ENCODE peak calls at places on chromosome 10, in six cellular contexts. L, F, O, Z, P and G are unnamed samples.

GRCh38 chr10:132112611-132113010 is 46.9 kb downstream of the JAKMIP3 start:
- DNase-seq in F (no peak), P (peak), L (no peak), O (no peak), Z (no peak), G (no peak)

GRCh38 chr10:101140084-101140949 is 9.2 kb downstream of the TLX1 start:
- DNase-seq in F (no peak), O (no peak), Z (no peak), P (no peak), L (no peak), G (no peak)

GRCh38 chr10:22391605-22392004 is 46.3 kb downstream of the SPAG6 start:
- DNase-seq in F (no peak), Z (no peak), P (no peak), L (no peak), O (no peak), G (no peak)

GRCh38 chr10:61197022-61197421 is 253.0 kb upstream of the RHOBTB1 start:
- DNase-seq in P (no peak), O (no peak), L (no peak), Z (no peak), F (no peak), G (no peak)

GRCh38 chr10:43998021-43998809 is 349.5 kb upstream of the ZNF32 start:
- DNase-seq in Z (no peak), L (no peak), O (no peak), F (peak), P (no peak), G (no peak)

GRCh38 chr10:97154789-97155188 is 31.0 kb downstream of the SLIT1 start:
- DNase-seq in P (no peak), F (no peak), O (no peak), Z (no peak), L (no peak), G (no peak)

GRCh38 chr10:119029613-119030420 is at the start of gene NANOS1:
- DNase-seq in L (peak), P (no peak), O (no peak), Z (no peak), F (no peak), G (peak)

GRCh38 chr10:133177380-133178157 is 17.6 kb downstream of the KNDC1 start:
- DNase-seq in L (no peak), P (no peak), Z (no peak), F (no peak), O (no peak), G (no peak)

GRCh38 chr10:23535381-23535780 is 96.5 kb downstream of the OTUD1 start:
- DNase-seq in F (no peak), P (no peak), L (no peak), O (no peak), Z (no peak), G (no peak)

GRCh38 chr10:110547139-110547761 is 20.2 kb upstream of the SMC3 start:
- DNase-seq in O (no peak), Z (no peak), F (peak), L (no peak), P (no peak), G (no peak)

GRCh38 chr10:29991382-29991781 is 68.0 kb downstream of the JCAD start:
- DNase-seq in Z (no peak), L (no peak), O (no peak), F (no peak), P (no peak), G (no peak)

GRCh38 chr10:98513704-98514103 is 67.0 kb upstream of the HPS1 start:
- DNase-seq in L (no peak), P (no peak), O (no peak), Z (no peak), F (no peak), G (no peak)

GRCh38 chr10:80454526-80455460 is 683 bp downstream of the TSPAN14 start:
- DNase-seq in Z (peak), P (peak), F (peak), O (no peak), L (peak), G (peak)

GRCh38 chr10:49646256-49646870 is 32.5 kb downstream of the CHAT start:
- DNase-seq in P (no peak), F (no peak), L (peak), O (no peak), Z (no peak), G (no peak)

GRCh38 chr10:31961675-31962074 is 33.0 kb upstream of the ARHGAP12 start:
- DNase-seq in Z (no peak), L (no peak), P (no peak), F (peak), O (no peak), G (no peak)

GRCh38 chr10:133318494-133319127 is 9.9 kb downstream of the ZNF511 start:
- DNase-seq in Z (peak), F (peak), L (peak), P (peak), O (no peak), G (peak)

GRCh38 chr10:97333601-97334369 is 744 bp downstream of the FRAT2 start:
- DNase-seq in L (peak), Z (peak), O (no peak), F (peak), P (peak), G (peak)

GRCh38 chr10:110617455-110618162 is 26.5 kb upstream of the RBM20 start:
- DNase-seq in P (no peak), F (no peak), Z (no peak), O (no peak), L (no peak), G (no peak)

GRCh38 chr10:51651063-51651462 is 48.3 kb downstream of the CSTF2T start:
- DNase-seq in L (no peak), F (peak), P (no peak), Z (no peak), O (no peak), G (no peak)

GRCh38 chr10:103894454-103894853 is 23.5 kb downstream of the STN1 start:
- DNase-seq in F (peak), O (no peak), Z (peak), L (no peak), P (no peak), G (no peak)

GRCh38 chr10:64067859-64068258 is 546.7 kb downstream of the REEP3 start:
- DNase-seq in L (no peak), P (no peak), O (no peak), F (no peak), Z (no peak), G (no peak)

GRCh38 chr10:97074256-97075145 is 111.3 kb downstream of the SLIT1 start:
- DNase-seq in F (no peak), O (no peak), Z (no peak), L (no peak), P (no peak), G (no peak)

GRCh38 chr10:86180861-86181260 is 185.7 kb downstream of the GRID1 start:
- DNase-seq in F (no peak), L (no peak), Z (no peak), O (no peak), P (no peak), G (no peak)

GRCh38 chr10:23079700-23080099 is 15.7 kb upstream of the MSRB2 start:
- DNase-seq in L (no peak), F (no peak), Z (no peak), O (no peak), P (no peak), G (no peak)

GRCh38 chr10:15856328-15857000 is 3.8 kb downstream of the MINDY3 start:
- DNase-seq in O (peak), P (no peak), Z (no peak), L (no peak), F (no peak), G (no peak)

GRCh38 chr10:778626-779330 is 89.3 kb upstream of the DIP2C start:
- DNase-seq in O (no peak), P (no peak), Z (no peak), F (no peak), L (peak), G (no peak)

GRCh38 chr10:18214692-18215563 is 74.7 kb downstream of the CACNB2 start:
- DNase-seq in Z (peak), L (peak), O (no peak), P (no peak), F (peak), G (peak)

GRCh38 chr10:95841711-95842498 is 65.9 kb upstream of the CC2D2B start:
- DNase-seq in L (peak), O (peak), Z (peak), F (peak), P (no peak), G (peak)

GRCh38 chr10:29619273-29619672 is 15.5 kb downstream of the SVIL start:
- DNase-seq in P (no peak), L (no peak), Z (no peak), F (peak), O (no peak), G (no peak)

GRCh38 chr10:106711313-106711906 is 453.1 kb downstream of the SORCS1 start:
- DNase-seq in Z (peak), L (peak), F (peak), O (peak), P (peak), G (peak)

GRCh38 chr10:61959814-61960213 is 58.3 kb downstream of the ARID5B start:
- DNase-seq in O (no peak), F (no peak), Z (no peak), L (no peak), P (no peak), G (no peak)

GRCh38 chr10:71963756-71964668 is at the start of gene CHST3:
- DNase-seq in L (peak), F (peak), P (peak), Z (peak), O (no peak), G (peak)

DNA sequence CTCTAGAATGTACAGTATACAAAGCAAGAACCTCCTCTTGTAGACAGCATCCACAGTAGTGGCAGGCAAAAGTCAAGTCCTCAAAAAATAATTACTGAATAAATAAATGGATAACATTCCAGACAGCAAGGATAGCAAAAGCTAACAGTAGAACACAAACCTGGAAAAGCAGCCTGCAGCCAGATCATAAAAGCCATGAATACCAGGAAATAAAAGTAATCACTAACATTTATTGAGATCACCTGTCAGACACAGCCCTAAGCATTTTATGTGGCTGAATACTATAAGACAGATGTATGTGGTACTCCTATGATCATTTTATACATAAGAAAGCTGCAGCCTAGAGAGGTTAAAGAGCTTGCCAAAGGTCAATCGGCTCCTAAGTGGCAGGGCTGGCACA is 34.0 kb downstream of the CUL2 start:
- DNase-seq in P (no peak), F (no peak), L (no peak), Z (no peak), O (peak), G (no peak)
- TF ChIP-seq CTCF in P (no peak), F (no peak), L (no peak), Z (no peak), O (no peak), G (no peak)

GRCh38 chr10:117536359-117536861 is 6.1 kb upstream of the EMX2 start:
- DNase-seq in P (no peak), Z (no peak), O (no peak), L (peak), F (no peak), G (no peak)

GRCh38 chr10:117536862-117537435 is 5.6 kb upstream of the EMX2 start:
- DNase-seq in P (no peak), F (no peak), L (peak), Z (no peak), O (no peak), G (peak)

GRCh38 chr10:117535752-117536358 is 6.7 kb upstream of the EMX2 start:
- DNase-seq in F (no peak), O (no peak), P (no peak), L (no peak), Z (no peak), G (no peak)

GRCh38 chr10:117537904-117538524 is 4.5 kb upstream of the EMX2 start:
- DNase-seq in Z (no peak), P (no peak), O (no peak), F (no peak), L (no peak), G (no peak)

DNA sequence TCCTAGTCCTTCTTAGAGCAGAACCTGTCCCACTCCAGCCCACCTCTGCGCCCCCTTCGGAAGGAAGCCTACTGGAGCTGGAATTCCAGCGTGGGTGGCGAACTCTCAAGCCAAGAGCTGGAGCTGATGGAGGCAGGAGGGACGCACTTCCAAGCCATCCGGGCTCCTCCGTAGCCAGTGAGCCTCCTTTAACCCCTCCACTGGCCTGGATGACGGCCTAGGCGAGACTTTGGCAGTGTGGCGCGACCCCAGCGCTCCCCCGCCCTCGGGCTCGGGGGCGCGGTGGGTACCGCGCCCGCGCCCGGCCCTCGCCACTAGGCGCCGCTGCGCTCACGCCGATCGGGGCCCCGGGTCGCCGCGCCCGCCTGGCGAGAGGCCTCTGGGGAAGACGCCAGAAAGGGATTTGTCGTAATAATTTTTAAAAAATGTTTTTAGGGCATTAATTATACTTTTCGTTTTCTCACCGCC is 5.1 kb upstream of the EMX2 start:
- DNase-seq in O (no peak), F (no peak), P (no peak), L (peak), Z (no peak), G (peak)
- TF ChIP-seq CTCF in O (peak), F (no peak), P (peak), L (peak), Z (peak), G (peak)

DNA sequence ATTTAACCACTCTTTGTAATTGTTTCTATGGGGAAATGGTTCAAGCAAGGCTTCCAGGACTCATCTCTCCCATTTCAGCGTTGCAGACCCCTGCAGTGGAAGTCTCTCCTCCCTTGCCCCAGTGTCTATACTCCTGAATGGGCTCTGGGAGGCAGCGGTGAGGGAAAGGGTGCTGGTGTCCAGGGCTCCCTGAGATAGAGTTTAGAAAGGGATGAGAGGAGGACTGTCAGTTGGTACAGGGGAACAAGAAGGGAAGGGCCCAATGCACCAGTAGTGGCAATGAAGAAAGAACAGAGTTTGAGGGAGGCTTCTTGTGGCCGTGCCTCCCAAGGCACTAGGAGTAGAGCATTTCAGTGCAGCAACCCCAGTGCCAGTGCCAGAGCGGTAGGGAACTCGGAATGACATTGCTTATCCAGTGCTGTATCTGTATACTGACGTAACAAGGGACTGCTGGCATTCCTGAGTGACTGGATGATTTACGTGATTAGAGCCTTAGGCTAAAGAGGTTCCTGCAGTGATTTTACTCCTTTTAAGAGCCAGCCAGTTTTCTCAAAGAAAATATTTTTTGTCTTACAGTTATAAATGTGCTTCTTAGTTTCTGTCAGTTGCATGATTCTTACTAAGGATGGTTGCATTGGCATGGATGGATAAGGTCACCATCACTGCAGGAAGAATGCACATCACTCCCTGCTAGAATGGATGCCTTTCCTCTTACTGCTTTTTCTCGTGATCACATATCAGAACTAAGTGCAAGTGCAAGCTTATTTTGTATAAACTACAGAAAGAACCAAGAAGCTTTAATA is 28.0 kb downstream of the PRPF18 start:
- DNase-seq in P (no peak), O (peak), Z (no peak), F (peak), L (peak), G (no peak)
- TF ChIP-seq CTCF in P (no peak), O (peak), Z (no peak), F (no peak), L (no peak), G (no peak)

DNA sequence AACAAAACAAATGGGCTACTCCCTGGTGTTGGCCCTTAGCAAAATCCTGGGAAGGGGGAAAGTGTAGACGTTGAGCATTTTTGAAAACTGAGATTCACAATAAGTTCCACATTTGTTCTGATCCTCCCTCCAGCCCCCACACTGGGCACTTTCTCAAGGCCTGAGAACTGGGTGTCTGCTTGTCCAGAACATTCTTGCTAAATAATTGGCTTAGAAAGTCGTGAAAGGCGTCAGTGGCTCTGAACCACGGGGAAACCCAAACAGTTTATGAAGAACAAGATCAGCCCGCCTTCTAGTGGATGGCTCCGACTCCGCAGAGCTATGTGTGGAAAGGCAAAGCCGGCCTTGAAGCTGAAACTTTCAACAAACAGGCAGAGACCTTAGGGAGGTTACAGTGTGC is 370.1 kb downstream of the PRPF18 start:
- DNase-seq in F (peak), P (no peak), O (no peak), L (no peak), Z (peak), G (no peak)
- TF ChIP-seq CTCF in F (peak), P (peak), O (peak), L (no peak), Z (no peak), G (no peak)

GRCh38 chr10:79155301-79156081 is 86.7 kb downstream of the ZMIZ1 start:
- DNase-seq in P (no peak), Z (no peak), O (no peak), L (no peak), F (no peak), G (no peak)
- TF ChIP-seq CTCF in P (no peak), Z (no peak), O (no peak), L (no peak), F (no peak), G (no peak)

GRCh38 chr10:5776150-5776880 is 36.9 kb downstream of the GDI2 start:
- DNase-seq in F (no peak), P (no peak), O (no peak), L (no peak), Z (no peak), G (no peak)
- TF ChIP-seq CTCF in F (peak), P (no peak), O (no peak), L (no peak), Z (no peak), G (no peak)

DNA sequence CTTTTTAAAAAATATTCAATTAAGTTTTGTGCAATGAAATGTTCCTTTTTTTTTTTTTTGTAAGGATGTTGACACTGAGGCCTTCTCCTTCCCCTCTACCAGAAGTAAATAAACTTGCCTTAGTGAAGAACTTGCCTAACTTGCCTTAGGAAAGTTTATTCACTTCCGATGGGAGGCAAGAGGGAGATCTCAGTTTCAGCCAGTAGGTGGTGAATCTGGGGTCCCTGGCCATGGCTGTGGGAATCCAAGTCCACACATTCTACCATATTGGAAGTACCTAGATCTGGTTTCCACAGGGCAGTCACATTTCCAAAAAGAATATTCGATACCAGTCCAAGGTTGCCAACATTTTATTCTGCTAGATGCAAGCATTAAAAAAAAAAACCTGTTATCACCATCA is 270.9 kb downstream of the CCSER2 start:
- DNase-seq in O (no peak), Z (no peak), F (no peak), P (no peak), L (no peak), G (no peak)
- TF ChIP-seq CTCF in O (no peak), Z (no peak), F (no peak), P (no peak), L (no peak), G (no peak)